ENCODE peak calls at places on chromosomes 1 and 21, in seven cellular contexts. C, R, I, J, V, Q and A are unnamed samples.

GRCh38 chr1:54989968-54990810 is 8.5 kb upstream of the BSND start:
- DNase-seq in C (peak), R (no peak), I (no peak), J (no peak), V (no peak), Q (no peak), A (no peak)

GRCh38 chr1:182206628-182207239 is 145.2 kb upstream of the ZNF648 start:
- DNase-seq in C (no peak), R (no peak), I (no peak), J (no peak), V (peak), Q (no peak), A (no peak)

GRCh38 chr1:246145900-246146299 is 361.2 kb downstream of the SMYD3 start:
- DNase-seq in C (no peak), R (no peak), I (no peak), J (no peak), V (no peak), Q (no peak), A (no peak)

GRCh38 chr1:77824083-77824482 is 44.6 kb downstream of the MIGA1 start:
- DNase-seq in C (no peak), R (peak), I (no peak), J (no peak), V (peak), Q (no peak), A (no peak)

GRCh38 chr1:6334261-6334993 is 59.1 kb downstream of the ACOT7 start:
- DNase-seq in C (no peak), R (no peak), I (no peak), J (no peak), V (no peak), Q (no peak), A (no peak)

GRCh38 chr1:164718821-164719220 is 159.8 kb downstream of the PBX1 start:
- DNase-seq in C (no peak), R (no peak), I (no peak), J (no peak), V (peak), Q (no peak), A (no peak)

GRCh38 chr1:234125283-234125682 is 220.8 kb downstream of the SLC35F3 start:
- DNase-seq in C (no peak), R (peak), I (peak), J (peak), V (peak), Q (no peak), A (no peak)

GRCh38 chr1:24199291-24199900 is 12.3 kb upstream of the IFNLR1 start:
- DNase-seq in C (peak), R (peak), I (peak), J (peak), V (peak), Q (no peak), A (peak)

GRCh38 chr21:42424848-42425602 is 21.3 kb downstream of the UBASH3A start:
- DNase-seq in C (no peak), R (no peak), I (peak), J (peak), V (no peak), Q (no peak), A (peak)

GRCh38 chr1:155466996-155467395 is 95.6 kb downstream of the ASH1L start:
- DNase-seq in C (no peak), R (no peak), I (no peak), J (no peak), V (peak), Q (no peak), A (no peak)